ENCODE peak calls at places on chromosomes 3 and 15, in seven cellular contexts. I, D, L, S, K, M and G are unnamed samples. For H3K9me3, the result is how much of the 10 kb centered on the place peaks cover.

GRCh38 chr3:33883538-33884203 is 85.2 kb downstream of the PDCD6IP start:
- DNase-seq in I (no peak), D (no peak), L (no peak), S (no peak), K (peak), M (no peak), G (peak)

GRCh38 chr3:174936590-174936989 is 77.5 kb downstream of the NAALADL2 start:
- DNase-seq in I (no peak), D (no peak), L (no peak), S (no peak), K (no peak), M (no peak), G (no peak)

GRCh38 chr3:13249630-13250395 is 170.3 kb downstream of the NUP210 start:
- DNase-seq in I (no peak), D (no peak), L (no peak), S (no peak), K (no peak), M (no peak), G (no peak)

GRCh38 chr3:168865022-168865551 is 769.4 kb upstream of the GOLIM4 start:
- DNase-seq in I (no peak), D (no peak), L (no peak), S (no peak), K (peak), M (no peak), G (peak)

GRCh38 chr3:170830580-170830979 is 39.4 kb downstream of the RPL22L1 start:
- DNase-seq in I (no peak), D (no peak), L (no peak), S (no peak), K (no peak), M (no peak), G (no peak)

GRCh38 chr3:126968328-126968994 is 14.5 kb upstream of the PLXNA1 start:
- DNase-seq in I (no peak), D (no peak), L (peak), S (no peak), K (no peak), M (no peak), G (no peak)

GRCh38 chr15:76360416-76360815 is 23.8 kb downstream of the ISL2 start:
- DNase-seq in I (no peak), D (no peak), L (no peak), S (no peak), K (no peak), M (no peak), G (no peak)

GRCh38 chr3:187507266-187507665 is 139.1 kb downstream of the RTP4 start:
- DNase-seq in I (no peak), D (no peak), L (no peak), S (no peak), K (no peak), M (no peak), G (no peak)

GRCh38 chr3:184227481-184227935 is 1.9 kb upstream of the VWA5B2 start:
- DNase-seq in I (peak), D (no peak), L (no peak), S (no peak), K (no peak), M (no peak), G (peak)

GRCh38 chr3:152176241-152176640 is 92.5 kb upstream of the MBNL1 start:
- DNase-seq in I (no peak), D (no peak), L (no peak), S (no peak), K (no peak), M (no peak), G (no peak)

GRCh38 chr3:152172465-152172864 is 96.3 kb upstream of the MBNL1 start:
- DNase-seq in I (no peak), D (no peak), L (no peak), S (no peak), K (no peak), M (no peak), G (no peak)

GRCh38 chr3:152174876-152175575 is 93.7 kb upstream of the MBNL1 start:
- DNase-seq in I (no peak), D (no peak), L (no peak), S (no peak), K (no peak), M (no peak), G (no peak)

GRCh38 chr3:152175576-152175883 is 93.2 kb upstream of the MBNL1 start:
- DNase-seq in I (no peak), D (no peak), L (no peak), S (no peak), K (no peak), M (no peak), G (no peak)

GRCh38 chr3:152173627-152174026 is 95.1 kb upstream of the MBNL1 start:
- DNase-seq in I (no peak), D (no peak), L (no peak), S (no peak), K (no peak), M (no peak), G (no peak)
- H3K9me3 ChIP-seq in I (under half), D (under half), L (under half), S (under half), K (under half), M (under half), G (under half)

GRCh38 chr3:124586126-124587052 is 143.9 kb upstream of the UMPS start:
- DNase-seq in I (no peak), D (no peak), L (no peak), S (no peak), K (no peak), M (peak), G (no peak)

GRCh38 chr3:124587053-124587408 is 143.2 kb upstream of the UMPS start:
- DNase-seq in I (no peak), D (no peak), L (no peak), S (no peak), K (no peak), M (peak), G (peak)

GRCh38 chr3:124588794-124589193 is 141.5 kb upstream of the UMPS start:
- DNase-seq in I (no peak), D (no peak), L (no peak), S (no peak), K (no peak), M (no peak), G (no peak)

GRCh38 chr3:124584552-124585391 is 145.5 kb upstream of the UMPS start:
- DNase-seq in I (no peak), D (no peak), L (peak), S (peak), K (peak), M (peak), G (peak)

GRCh38 chr3:124588036-124588435 is 142.2 kb upstream of the UMPS start:
- DNase-seq in I (no peak), D (no peak), L (no peak), S (no peak), K (no peak), M (no peak), G (no peak)
- H3K9me3 ChIP-seq in I (under half), D (under half), L (under half), S (under half), K (under half), M (under half), G (under half)

GRCh38 chr3:155101398-155101797 is 21.3 kb downstream of the MME start:
- DNase-seq in I (no peak), D (no peak), L (no peak), S (peak), K (no peak), M (no peak), G (no peak)
- H3K9me3 ChIP-seq in I (under half), D (under half), L (under half), S (under half), K (under half), M (under half), G (under half)

DNA sequence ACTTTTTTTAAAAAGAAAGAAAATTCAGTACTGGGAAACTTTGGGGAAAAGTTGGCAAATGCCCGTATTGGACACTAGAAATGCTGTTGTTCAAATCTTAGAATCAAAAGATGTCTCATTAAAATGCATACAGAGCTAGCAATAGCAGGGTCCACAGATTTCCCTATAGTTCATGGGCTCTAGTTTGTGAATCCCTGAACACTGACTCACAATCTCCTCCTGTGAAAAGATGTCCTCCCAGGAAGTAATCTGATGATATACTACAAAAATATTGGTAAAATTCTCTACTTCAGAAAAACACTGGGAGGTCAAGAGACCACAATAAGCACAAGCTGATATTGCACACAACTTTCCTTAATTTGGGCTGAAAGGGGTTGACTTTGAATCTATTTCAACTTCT is 568.4 kb upstream of the ZNF385D start:
- DNase-seq in I (no peak), D (no peak), L (no peak), S (no peak), K (no peak), M (no peak), G (no peak)
- H3K9me3 ChIP-seq in I (under half), D (under half), L (under half), S (under half), K (under half), M (under half), G (under half)

DNA sequence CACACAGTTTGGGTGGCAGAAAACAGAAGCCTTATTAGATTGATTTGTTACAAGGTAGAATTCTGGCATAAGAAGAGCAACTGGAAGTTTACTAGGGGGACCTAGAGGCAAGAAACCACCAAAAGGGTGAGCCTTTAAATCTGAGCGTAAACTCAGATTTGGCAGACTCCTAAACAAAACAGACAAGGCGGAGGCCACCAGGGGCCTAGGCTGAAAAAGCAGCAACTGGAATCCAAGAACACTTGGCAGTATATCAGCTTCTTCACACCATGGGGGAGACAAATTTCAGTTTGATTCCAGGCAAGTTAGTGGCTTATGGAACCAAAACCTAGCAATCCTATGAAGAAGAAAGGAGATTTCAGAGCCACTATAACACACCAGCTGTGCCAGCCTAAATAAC is 220.0 kb downstream of the C3orf38 start:
- DNase-seq in I (no peak), D (no peak), L (no peak), S (no peak), K (no peak), M (no peak), G (no peak)
- H3K9me3 ChIP-seq in I (under half), D (under half), L (under half), S (under half), K (under half), M (under half), G (under half)